ENCODE peak calls at places on chromosomes 3 and 15, in ten cellular contexts. Y is fibroblast of pulmonary artery, M is foreskin fibroblast, H is lower lobe of right lung, I is epithelial cell of proximal tubule, N is PC-9, E is gastrocnemius medialis, X is lung, V is tibial nerve, T is MM.1S. W is an unnamed sample.

GRCh38 chr3:133464573-133464972 is 64.7 kb downstream of the BFSP2 start:
- DNase-seq in Y (peak), M (peak), H (no peak), I (no peak), N (no peak), E (no peak), X (no peak), V (no peak), T (peak), W (no peak)

GRCh38 chr3:46501702-46502101 is 3.9 kb downstream of the RTP3 start:
- DNase-seq in Y (no peak), M (peak), H (no peak), I (no peak), N (no peak), E (no peak), X (peak), V (no peak), T (no peak), W (peak)

GRCh38 chr3:193903976-193904375 is 232.0 kb upstream of the HES1 start:
- DNase-seq in Y (no peak), M (no peak), H (no peak), I (no peak), N (no peak), E (no peak), X (no peak), V (no peak), T (no peak), W (no peak)

GRCh38 chr3:190266265-190266914 is 55.9 kb downstream of the CLDN1 start:
- DNase-seq in Y (no peak), M (no peak), H (no peak), I (no peak), N (no peak), E (no peak), X (no peak), V (no peak), T (no peak), W (no peak)

GRCh38 chr3:194801378-194802124 is 115.9 kb downstream of the FAM43A start:
- DNase-seq in Y (no peak), M (no peak), H (no peak), I (no peak), N (no peak), E (no peak), X (no peak), V (no peak), T (no peak), W (no peak)

GRCh38 chr15:48533982-48534381 is 111.5 kb downstream of the FBN1 start:
- DNase-seq in Y (peak), M (no peak), H (no peak), I (no peak), N (no peak), E (no peak), X (no peak), V (no peak), T (no peak), W (no peak)

GRCh38 chr3:124552224-124552623 is 178.0 kb upstream of the UMPS start:
- DNase-seq in Y (no peak), M (no peak), H (no peak), I (peak), N (peak), E (no peak), X (peak), V (no peak), T (no peak), W (no peak)

GRCh38 chr15:64146885-64147681 is 4.4 kb upstream of the SNX22 start:
- DNase-seq in Y (no peak), M (no peak), H (no peak), I (no peak), N (no peak), E (no peak), X (no peak), V (no peak), T (no peak), W (no peak)

GRCh38 chr15:69758810-69759410 is 306.3 kb downstream of the RPLP1 start:
- DNase-seq in Y (peak), M (no peak), H (peak), I (no peak), N (no peak), E (peak), X (peak), V (no peak), T (peak), W (no peak)

GRCh38 chr15:82832601-82833209 is 23.3 kb downstream of the WHAMM start:
- DNase-seq in Y (peak), M (peak), H (no peak), I (peak), N (peak), E (no peak), X (no peak), V (peak), T (no peak), W (peak)

GRCh38 chr3:140736863-140737460 is 59.1 kb downstream of the TRIM42 start:
- DNase-seq in Y (peak), M (peak), H (no peak), I (no peak), N (no peak), E (peak), X (no peak), V (peak), T (peak), W (no peak)

GRCh38 chr3:23752126-23752525 is 53.6 kb upstream of the UBE2E1 start:
- DNase-seq in Y (no peak), M (no peak), H (no peak), I (no peak), N (peak), E (no peak), X (no peak), V (no peak), T (no peak), W (no peak)

GRCh38 chr15:34214135-34214534 is 4.2 kb upstream of the KATNBL1 start:
- DNase-seq in Y (no peak), M (no peak), H (no peak), I (no peak), N (no peak), E (no peak), X (no peak), V (no peak), T (no peak), W (no peak)

GRCh38 chr3:194062825-194063224 is 73.1 kb upstream of the HES1 start:
- DNase-seq in Y (no peak), M (no peak), H (no peak), I (no peak), N (no peak), E (no peak), X (no peak), V (no peak), T (no peak), W (no peak)

GRCh38 chr3:191321019-191321767 is 8.0 kb upstream of the CCDC50 start:
- DNase-seq in Y (no peak), M (no peak), H (no peak), I (no peak), N (no peak), E (no peak), X (no peak), V (no peak), T (no peak), W (no peak)

GRCh38 chr15:67593561-67593960 is 51.1 kb downstream of the MAP2K5 start:
- DNase-seq in Y (no peak), M (no peak), H (no peak), I (no peak), N (no peak), E (no peak), X (no peak), V (no peak), T (no peak), W (no peak)

GRCh38 chr15:20351448-20351961 is 190.1 kb downstream of the GOLGA6L6 start:
- DNase-seq in Y (no peak), M (no peak), H (peak), I (no peak), N (peak), E (peak), X (peak), V (no peak), T (peak), W (no peak)

GRCh38 chr15:40067921-40068624 is 29.1 kb upstream of the SRP14 start:
- DNase-seq in Y (no peak), M (no peak), H (no peak), I (no peak), N (no peak), E (no peak), X (no peak), V (no peak), T (no peak), W (no peak)

GRCh38 chr3:136728918-136729317 is 23.3 kb downstream of the STAG1 start:
- DNase-seq in Y (peak), M (peak), H (no peak), I (no peak), N (no peak), E (no peak), X (no peak), V (no peak), T (no peak), W (peak)

GRCh38 chr3:134527037-134527436 is 41.2 kb downstream of the CEP63 start:
- DNase-seq in Y (no peak), M (no peak), H (no peak), I (no peak), N (no peak), E (no peak), X (no peak), V (no peak), T (no peak), W (no peak)

GRCh38 chr3:87792532-87793321 is 266.1 kb downstream of the CGGBP1 start:
- DNase-seq in Y (no peak), M (no peak), H (peak), I (no peak), N (no peak), E (no peak), X (peak), V (no peak), T (no peak), W (no peak)

GRCh38 chr3:52108302-52109232 is 45.7 kb downstream of the POC1A start:
- DNase-seq in Y (peak), M (no peak), H (peak), I (no peak), N (no peak), E (peak), X (no peak), V (peak), T (no peak), W (no peak)

GRCh38 chr3:33717616-33717865 is 513 bp downstream of the CLASP2 start:
- DNase-seq in Y (peak), M (peak), H (peak), I (peak), N (no peak), E (peak), X (peak), V (peak), T (no peak), W (no peak)

GRCh38 chr3:173467501-173467900 is 70.0 kb downstream of the NLGN1 start:
- DNase-seq in Y (no peak), M (no peak), H (no peak), I (no peak), N (peak), E (no peak), X (no peak), V (no peak), T (no peak), W (no peak)

GRCh38 chr3:73080201-73080966 is 18.9 kb downstream of the EBLN2 start:
- DNase-seq in Y (peak), M (no peak), H (no peak), I (no peak), N (no peak), E (no peak), X (no peak), V (no peak), T (no peak), W (no peak)

GRCh38 chr3:20573175-20573574 is 387.2 kb upstream of the SGO1 start:
- DNase-seq in Y (peak), M (no peak), H (no peak), I (no peak), N (no peak), E (no peak), X (no peak), V (no peak), T (no peak), W (no peak)

GRCh38 chr15:20355256-20355868 is 186.2 kb downstream of the GOLGA6L6 start:
- DNase-seq in Y (no peak), M (no peak), H (no peak), I (no peak), N (no peak), E (no peak), X (no peak), V (no peak), T (no peak), W (no peak)

GRCh38 chr15:35851491-35851890 is 305.5 kb upstream of the DPH6 start:
- DNase-seq in Y (no peak), M (no peak), H (no peak), I (no peak), N (no peak), E (no peak), X (no peak), V (no peak), T (no peak), W (no peak)

GRCh38 chr15:50698101-50698500 is 11.5 kb upstream of the TRPM7 start:
- DNase-seq in Y (no peak), M (no peak), H (no peak), I (no peak), N (no peak), E (no peak), X (no peak), V (no peak), T (no peak), W (no peak)

GRCh38 chr15:95888762-95889161 is 441.7 kb upstream of the NR2F2 start:
- DNase-seq in Y (no peak), M (no peak), H (no peak), I (no peak), N (no peak), E (no peak), X (no peak), V (no peak), T (no peak), W (no peak)

GRCh38 chr3:187066228-187066995 is 72.9 kb downstream of the RPL39L start:
- DNase-seq in Y (peak), M (no peak), H (no peak), I (no peak), N (peak), E (peak), X (no peak), V (no peak), T (peak), W (peak)

GRCh38 chr3:160078533-160078932 is 89.9 kb downstream of the IL12A start:
- DNase-seq in Y (no peak), M (no peak), H (no peak), I (no peak), N (peak), E (no peak), X (no peak), V (no peak), T (no peak), W (no peak)

GRCh38 chr3:159443266-159443665 is 545.4 kb upstream of the IL12A start:
- DNase-seq in Y (no peak), M (no peak), H (no peak), I (no peak), N (no peak), E (no peak), X (no peak), V (no peak), T (no peak), W (no peak)

GRCh38 chr15:52730163-52730562 is 51.0 kb upstream of the ATOSA start:
- DNase-seq in Y (peak), M (peak), H (no peak), I (no peak), N (peak), E (peak), X (no peak), V (no peak), T (peak), W (peak)

GRCh38 chr3:123678108-123678511 is 93.3 kb upstream of the HACD2 start:
- DNase-seq in Y (peak), M (peak), H (no peak), I (no peak), N (peak), E (no peak), X (no peak), V (no peak), T (no peak), W (peak)

GRCh38 chr15:60660290-60661051 is 181.5 kb upstream of the ICE2 start:
- DNase-seq in Y (peak), M (peak), H (no peak), I (no peak), N (peak), E (no peak), X (no peak), V (peak), T (peak), W (peak)

GRCh38 chr15:70401709-70402108 is 304.0 kb upstream of the TLE3 start:
- DNase-seq in Y (no peak), M (no peak), H (no peak), I (no peak), N (no peak), E (peak), X (no peak), V (peak), T (no peak), W (no peak)

GRCh38 chr15:77831989-77832388 is 199.3 kb upstream of the LINGO1 start:
- DNase-seq in Y (no peak), M (no peak), H (peak), I (no peak), N (no peak), E (no peak), X (no peak), V (no peak), T (no peak), W (no peak)
- TF ChIP-seq CTCF in Y (no peak), M (no peak), H (no peak), I (no peak), N (no peak), E (no peak), X (no peak), V (no peak), T (no peak), W (no peak)

GRCh38 chr15:56767315-56767714 is 34.0 kb upstream of the ZNF280D start:
- DNase-seq in Y (peak), M (no peak), H (no peak), I (no peak), N (no peak), E (no peak), X (no peak), V (no peak), T (no peak), W (no peak)

GRCh38 chr15:56763496-56763895 is 30.2 kb upstream of the ZNF280D start:
- DNase-seq in Y (peak), M (no peak), H (no peak), I (no peak), N (no peak), E (no peak), X (no peak), V (no peak), T (no peak), W (no peak)

GRCh38 chr15:56763082-56763481 is 29.8 kb upstream of the ZNF280D start:
- DNase-seq in Y (no peak), M (no peak), H (no peak), I (no peak), N (no peak), E (no peak), X (no peak), V (no peak), T (no peak), W (no peak)

GRCh38 chr15:56770191-56770590 is 36.9 kb upstream of the ZNF280D start:
- DNase-seq in Y (no peak), M (no peak), H (no peak), I (no peak), N (no peak), E (no peak), X (no peak), V (no peak), T (no peak), W (no peak)

DNA sequence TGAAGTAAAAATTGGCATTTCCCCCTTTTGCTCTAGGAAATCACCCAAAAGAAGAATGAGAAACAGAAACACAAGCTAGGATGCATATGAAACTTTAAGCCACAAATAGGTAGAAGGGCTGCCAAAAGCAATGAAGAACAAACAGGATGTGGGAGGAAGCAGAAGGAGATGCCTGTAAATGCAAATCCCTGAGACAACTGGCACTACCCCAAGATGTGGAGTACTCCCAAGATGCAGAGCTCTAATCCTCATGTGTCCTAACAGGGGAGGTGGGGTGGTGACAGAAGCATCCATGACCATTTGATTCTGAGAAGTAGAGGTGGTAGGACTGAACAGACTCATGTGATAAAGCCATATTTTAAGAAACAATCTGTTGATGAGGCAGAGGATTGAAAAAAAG is 31.9 kb upstream of the ZNF280D start:
- DNase-seq in Y (peak), M (peak), H (no peak), I (no peak), N (no peak), E (no peak), X (no peak), V (no peak), T (peak), W (peak)
- H3K4me3 ChIP-seq in Y (no peak), M (no peak), H (no peak), I (no peak), N (no peak), E (no peak), X (no peak), V (no peak), T (no peak), W (no peak)

GRCh38 chr15:92377083-92377789 is 16.4 kb upstream of the ST8SIA2 start:
- DNase-seq in Y (no peak), M (no peak), H (no peak), I (no peak), N (no peak), E (peak), X (no peak), V (no peak), T (no peak), W (no peak)
- TF ChIP-seq CTCF in Y (no peak), M (no peak), H (no peak), I (no peak), N (no peak), E (no peak), X (no peak), V (no peak), T (no peak), W (no peak)

GRCh38 chr3:69197922-69198540 is 75.6 kb upstream of the LMOD3 start:
- DNase-seq in Y (no peak), M (no peak), H (no peak), I (no peak), N (no peak), E (no peak), X (no peak), V (no peak), T (no peak), W (no peak)

GRCh38 chr3:69199942-69200341 is 77.5 kb upstream of the LMOD3 start:
- DNase-seq in Y (no peak), M (no peak), H (no peak), I (no peak), N (no peak), E (no peak), X (no peak), V (no peak), T (no peak), W (no peak)

GRCh38 chr3:69197455-69197854 is 75.1 kb upstream of the LMOD3 start:
- DNase-seq in Y (no peak), M (no peak), H (no peak), I (no peak), N (no peak), E (no peak), X (no peak), V (no peak), T (no peak), W (no peak)

GRCh38 chr3:69201658-69202057 is 79.3 kb upstream of the LMOD3 start:
- DNase-seq in Y (no peak), M (no peak), H (no peak), I (no peak), N (no peak), E (no peak), X (no peak), V (no peak), T (no peak), W (no peak)

GRCh38 chr3:69200384-69201068 is 78.1 kb upstream of the LMOD3 start:
- DNase-seq in Y (peak), M (peak), H (no peak), I (no peak), N (peak), E (peak), X (no peak), V (no peak), T (peak), W (peak)
- H3K4me3 ChIP-seq in Y (peak), M (peak), H (peak), I (peak), N (peak), E (peak), X (no peak), V (no peak), T (peak), W (no peak)

DNA sequence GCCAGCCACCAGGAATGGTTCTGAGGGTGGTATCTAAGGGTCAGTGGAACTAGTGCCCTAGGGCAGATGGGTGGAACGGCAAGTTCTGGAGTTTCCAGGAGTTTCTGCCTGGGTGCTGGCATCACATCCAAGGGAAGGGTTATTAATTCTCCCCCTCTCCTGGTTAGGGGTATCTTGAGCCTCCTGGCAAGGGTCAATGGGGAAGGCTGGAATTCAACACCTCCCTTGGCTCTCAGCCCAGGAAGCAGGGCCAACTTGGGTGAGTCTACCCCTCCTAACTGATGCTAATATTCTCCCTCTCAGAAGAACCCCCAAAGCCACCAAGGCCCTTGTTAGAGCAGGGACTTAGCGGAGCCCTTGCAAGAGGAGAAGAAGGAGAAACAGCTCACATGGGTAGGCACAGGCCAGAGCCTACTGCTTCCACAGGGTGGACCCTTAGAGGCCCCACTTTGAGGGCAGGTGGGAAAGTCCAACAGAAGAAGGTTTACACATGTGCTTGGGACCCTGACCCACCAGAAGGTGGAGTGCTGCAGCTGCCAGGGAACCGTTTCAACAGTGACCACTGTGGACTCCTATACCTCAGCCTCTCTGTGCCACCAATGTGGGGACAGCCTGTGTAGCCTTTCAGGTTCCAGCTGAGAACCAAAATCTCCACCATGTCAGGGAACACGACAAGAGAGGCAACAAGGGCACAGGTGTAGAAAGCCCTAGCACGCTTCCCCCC is 3.3 kb downstream of the TMEM115 start:
- DNase-seq in Y (no peak), M (no peak), H (no peak), I (no peak), N (no peak), E (no peak), X (no peak), V (no peak), T (no peak), W (no peak)
- TF ChIP-seq CTCF in Y (no peak), M (no peak), H (no peak), I (no peak), N (no peak), E (no peak), X (no peak), V (no peak), T (no peak), W (no peak)

W was measured in HFF-Myc.